ENCODE peak calls at places on chromosomes 5 and 9, in six cellular contexts. C is neural crest cell, Z is Panc1, F is IMR-90, G is astrocyte of the cerebellum, P is kidney. O is an unnamed sample.

GRCh38 chr9:125235805-125236534 is 5.2 kb downstream of the HSPA5 start:
- DNase-seq in P (no peak), F (no peak), Z (no peak), C (no peak), G (no peak), O (no peak)

GRCh38 chr9:113446323-113446740 is 17.2 kb upstream of the RGS3 start:
- DNase-seq in C (no peak), F (peak), Z (peak), P (no peak), G (peak), O (no peak)

GRCh38 chr5:143770430-143770829 is 41.5 kb upstream of the HMHB1 start:
- DNase-seq in G (no peak), C (no peak), P (no peak), F (no peak), Z (no peak), O (no peak)

GRCh38 chr5:148972958-148973357 is 89.9 kb downstream of the SH3TC2 start:
- DNase-seq in G (no peak), F (peak), C (no peak), P (no peak), Z (peak), O (no peak)

GRCh38 chr5:143985832-143986485 is 174.0 kb downstream of the HMHB1 start:
- DNase-seq in F (peak), Z (no peak), P (no peak), G (no peak), C (no peak), O (no peak)

GRCh38 chr9:105178106-105178505 is 66.3 kb upstream of the SLC44A1 start:
- DNase-seq in C (no peak), F (no peak), G (no peak), Z (no peak), P (no peak), O (no peak)

GRCh38 chr9:131656356-131657030 is 83.4 kb downstream of the RAPGEF1 start:
- DNase-seq in P (peak), Z (no peak), F (no peak), G (no peak), C (no peak), O (peak)

GRCh38 chr5:120771181-120771580 is 307.1 kb downstream of the PRR16 start:
- DNase-seq in P (no peak), G (no peak), C (no peak), F (peak), Z (no peak), O (no peak)

GRCh38 chr9:135328485-135329417 is 150.8 kb upstream of the PPP1R26 start:
- DNase-seq in G (no peak), Z (no peak), F (no peak), P (no peak), C (peak), O (no peak)

GRCh38 chr5:128927644-128928043 is 37.6 kb upstream of the SLC27A6 start:
- DNase-seq in P (no peak), C (no peak), G (no peak), F (no peak), Z (no peak), O (no peak)

GRCh38 chr5:132371603-132371994 is 2.1 kb downstream of the SLC22A5 start:
- DNase-seq in Z (no peak), P (no peak), F (no peak), G (no peak), C (no peak), O (no peak)

GRCh38 chr9:109518621-109519335 is 20.7 kb upstream of the PTPN3 start:
- DNase-seq in G (no peak), F (no peak), C (no peak), P (no peak), Z (no peak), O (no peak)

GRCh38 chr5:62790348-62790747 is 211.7 kb downstream of the LRRC70 start:
- DNase-seq in Z (no peak), G (no peak), P (no peak), C (no peak), F (peak), O (no peak)

GRCh38 chr5:82793808-82794419 is 283.3 kb downstream of the TMEM167A start:
- DNase-seq in P (no peak), F (peak), C (peak), G (no peak), Z (no peak), O (no peak)

GRCh38 chr5:6780802-6781391 is 67.7 kb downstream of the TENT4A start:
- DNase-seq in C (no peak), P (no peak), G (no peak), Z (no peak), F (no peak), O (no peak)

GRCh38 chr9:132160802-132161742 is 786 bp upstream of the NTNG2 start:
- DNase-seq in P (no peak), C (no peak), G (peak), F (peak), Z (no peak), O (peak)

GRCh38 chr5:68303038-68303738 is 87.6 kb downstream of the PIK3R1 start:
- DNase-seq in Z (no peak), F (peak), C (no peak), G (no peak), P (no peak), O (no peak)

GRCh38 chr5:43020294-43020711 is 19.8 kb downstream of the ANXA2R start:
- DNase-seq in F (peak), C (no peak), P (no peak), G (no peak), Z (no peak), O (no peak)

GRCh38 chr9:91059713-91060112 is 258.1 kb downstream of the SYK start:
- DNase-seq in G (no peak), F (no peak), C (no peak), P (no peak), Z (no peak), O (no peak)

GRCh38 chr9:135077497-135078200 is 9.8 kb upstream of the OLFM1 start:
- DNase-seq in G (no peak), Z (no peak), C (peak), P (peak), F (no peak), O (no peak)

GRCh38 chr9:2066312-2067273 is 51.4 kb downstream of the SMARCA2 start:
- DNase-seq in G (no peak), C (no peak), P (no peak), F (peak), Z (no peak), O (no peak)

GRCh38 chr5:113166710-113167366 is 190.2 kb downstream of the DCP2 start:
- DNase-seq in F (peak), P (no peak), G (peak), Z (no peak), C (no peak), O (no peak)

GRCh38 chr5:1763548-1763911 is 36.1 kb downstream of the MRPL36 start:
- DNase-seq in G (peak), P (peak), C (peak), Z (peak), F (peak), O (no peak)

GRCh38 chr5:107242411-107242810 is 428.3 kb downstream of the EFNA5 start:
- DNase-seq in P (no peak), F (no peak), G (no peak), C (no peak), Z (no peak), O (no peak)

GRCh38 chr5:142677212-142677611 is 8.7 kb downstream of the FGF1 start:
- DNase-seq in Z (no peak), C (no peak), G (no peak), F (peak), P (no peak), O (no peak)

GRCh38 chr9:126661122-126661520 is 47.4 kb downstream of the LMX1B start:
- DNase-seq in Z (no peak), G (no peak), F (no peak), C (no peak), P (no peak), O (no peak)

GRCh38 chr5:134840811-134841210 is 5.0 kb upstream of the C5orf24 start:
- DNase-seq in G (no peak), F (no peak), C (no peak), Z (no peak), P (no peak), O (no peak)

GRCh38 chr5:73061593-73061992 is 58.8 kb upstream of the TMEM171 start:
- DNase-seq in P (no peak), C (no peak), F (peak), Z (no peak), G (no peak), O (no peak)

GRCh38 chr9:85332487-85332886 is 409.3 kb downstream of the AGTPBP1 start:
- DNase-seq in G (no peak), Z (no peak), F (no peak), C (no peak), P (no peak), O (no peak)
- TF ChIP-seq CTCF in G (peak), Z (no peak), F (no peak), C (peak), P (no peak), O (no peak)

GRCh38 chr5:141094481-141095262 is at the start of gene PCDHB2:
- DNase-seq in Z (no peak), G (no peak), P (peak), C (peak), F (peak), O (no peak)
- TF ChIP-seq CTCF in Z (peak), G (peak), P (no peak), C (peak), F (peak), O (no peak)

GRCh38 chr9:31140316-31140715 is 1244.1 kb upstream of the ACO1 start:
- DNase-seq in C (no peak), F (no peak), Z (no peak), G (peak), P (no peak), O (no peak)
- TF ChIP-seq CTCF in C (peak), F (peak), Z (peak), G (peak), P (no peak), O (no peak)

DNA sequence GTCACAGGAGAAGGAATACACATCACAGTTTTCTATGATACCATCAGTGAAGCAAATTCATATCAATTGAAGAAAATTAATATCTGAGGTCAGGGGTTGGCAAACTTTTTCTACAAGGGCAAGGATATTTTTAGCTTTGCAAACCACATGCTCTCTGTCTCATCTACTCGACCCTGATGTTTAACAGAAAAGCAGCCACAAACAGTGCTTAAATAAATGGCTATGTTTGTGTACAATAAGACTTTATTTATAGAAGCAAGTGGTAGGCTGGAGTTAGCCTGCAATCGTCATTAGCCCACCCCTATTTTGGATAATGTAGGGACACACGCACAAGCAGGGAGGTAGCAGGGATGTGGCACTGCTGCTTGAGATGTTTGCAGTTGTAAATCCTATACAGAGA is 251.4 kb downstream of the CETN3 start:
- DNase-seq in P (no peak), Z (no peak), F (no peak), G (no peak), C (no peak), O (no peak)
- TF ChIP-seq CTCF in P (no peak), Z (no peak), F (no peak), G (no peak), C (no peak), O (no peak)

DNA sequence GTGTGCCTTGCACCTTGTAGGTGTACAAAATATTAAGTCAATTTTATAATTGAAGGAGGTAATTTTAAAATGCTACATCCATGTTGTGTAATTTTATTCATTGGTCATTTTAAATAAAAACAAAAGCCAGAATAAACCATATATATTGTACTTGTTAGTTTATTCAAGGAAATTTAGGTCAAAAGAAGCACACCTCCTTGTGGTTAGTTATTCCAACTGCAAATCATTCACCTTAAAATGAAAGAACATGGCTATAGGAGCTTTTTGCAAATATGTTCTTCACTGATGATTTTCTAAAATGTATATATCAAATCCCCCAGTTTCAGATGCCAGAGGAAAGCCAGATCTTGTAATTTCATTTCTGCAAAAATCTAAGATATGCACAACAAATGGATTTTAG is 5.4 kb upstream of the MOCS2 start:
- DNase-seq in C (no peak), G (no peak), P (no peak), F (peak), Z (no peak), O (no peak)
- TF ChIP-seq CTCF in C (peak), G (no peak), P (no peak), F (peak), Z (peak), O (no peak)

O was measured in natural killer cell.